ENCODE peak calls at places on chromosomes 6 and 20, in ten cellular contexts. K is endothelial cell, N is GM20000, P is progenitor cell of endocrine pancreas, O is OCI-LY7, Z is GM12865, H is mucosa of descending colon, G is dorsolateral prefrontal cortex, C is HFF-Myc, B is cardiac fibroblast. R is an unnamed sample.

GRCh38 chr20:9068896-9069663 is at the start of gene PLCB4:
- DNase-seq in K (peak), N (no peak), P (peak), O (no peak), Z (no peak), H (peak), G (peak), C (no peak), B (peak), R (peak)

GRCh38 chr20:23146111-23146640 is 60.1 kb upstream of the CD93 start:
- DNase-seq in K (no peak), N (no peak), P (no peak), O (no peak), Z (no peak), H (no peak), G (no peak), C (no peak), B (no peak), R (no peak)

GRCh38 chr6:24720131-24720603 is 1.2 kb upstream of the C6orf62 start:
- DNase-seq in K (peak), N (peak), P (peak), O (peak), Z (peak), H (peak), G (peak), C (no peak), B (peak), R (peak)

GRCh38 chr6:34981951-34982350 is 92.9 kb downstream of the ANKS1A start:
- DNase-seq in K (no peak), N (no peak), P (no peak), O (no peak), Z (no peak), H (no peak), G (no peak), C (no peak), B (peak), R (no peak)

GRCh38 chr6:5529733-5530132 is 268.4 kb downstream of the FARS2 start:
- DNase-seq in K (no peak), N (no peak), P (no peak), O (peak), Z (no peak), H (no peak), G (no peak), C (no peak), B (peak), R (no peak)

GRCh38 chr20:60365063-60365640 is 406.9 kb downstream of the CDH26 start:
- DNase-seq in K (peak), N (no peak), P (no peak), O (peak), Z (no peak), H (no peak), G (no peak), C (no peak), B (no peak), R (peak)

GRCh38 chr6:158639056-158639455 is 5.5 kb downstream of the DYNLT1 start:
- DNase-seq in K (no peak), N (no peak), P (no peak), O (no peak), Z (no peak), H (peak), G (no peak), C (no peak), B (no peak), R (no peak)

GRCh38 chr20:23205656-23206055 is 119.5 kb upstream of the CD93 start:
- DNase-seq in K (peak), N (no peak), P (no peak), O (no peak), Z (no peak), H (peak), G (peak), C (no peak), B (peak), R (no peak)

GRCh38 chr20:53621482-53622246 is 28.0 kb upstream of the ZNF217 start:
- DNase-seq in K (no peak), N (no peak), P (no peak), O (peak), Z (peak), H (peak), G (no peak), C (peak), B (peak), R (peak)

GRCh38 chr6:109315331-109316129 is 66.7 kb downstream of the CD164 start:
- DNase-seq in K (no peak), N (no peak), P (no peak), O (no peak), Z (no peak), H (no peak), G (peak), C (no peak), B (no peak), R (no peak)

GRCh38 chr6:2751871-2752270 is 1.1 kb upstream of the MYLK4 start:
- DNase-seq in K (no peak), N (no peak), P (no peak), O (no peak), Z (no peak), H (no peak), G (no peak), C (no peak), B (no peak), R (no peak)

GRCh38 chr6:33840064-33840926 is 36.5 kb upstream of the MLN start:
- DNase-seq in K (no peak), N (peak), P (no peak), O (no peak), Z (peak), H (no peak), G (no peak), C (peak), B (peak), R (peak)

GRCh38 chr6:100283288-100283687 is 181.4 kb downstream of the SIM1 start:
- DNase-seq in K (no peak), N (no peak), P (no peak), O (no peak), Z (no peak), H (no peak), G (no peak), C (peak), B (peak), R (peak)

GRCh38 chr20:47337413-47337812 is 19.1 kb downstream of the ZMYND8 start:
- DNase-seq in K (no peak), N (no peak), P (no peak), O (no peak), Z (no peak), H (no peak), G (no peak), C (no peak), B (no peak), R (no peak)

GRCh38 chr6:126797981-126798380 is 320.5 kb upstream of the RSPO3 start:
- DNase-seq in K (no peak), N (no peak), P (no peak), O (no peak), Z (no peak), H (no peak), G (no peak), C (no peak), B (peak), R (no peak)

GRCh38 chr6:101396552-101397173 is 3.2 kb downstream of the GRIK2 start:
- DNase-seq in K (peak), N (peak), P (peak), O (peak), Z (peak), H (no peak), G (no peak), C (peak), B (peak), R (peak)

GRCh38 chr6:122491915-122492537 is 20.4 kb upstream of the SERINC1 start:
- DNase-seq in K (peak), N (peak), P (no peak), O (peak), Z (peak), H (no peak), G (peak), C (peak), B (peak), R (peak)

GRCh38 chr6:158660331-158660730 is 10.5 kb downstream of the SYTL3 start:
- DNase-seq in K (no peak), N (peak), P (no peak), O (peak), Z (peak), H (peak), G (no peak), C (no peak), B (no peak), R (peak)

GRCh38 chr6:170034294-170034693 is 256.6 kb downstream of the DLL1 start:
- DNase-seq in K (no peak), N (no peak), P (no peak), O (no peak), Z (no peak), H (peak), G (peak), C (no peak), B (no peak), R (no peak)

GRCh38 chr6:122008105-122009100 is 391.0 kb upstream of the HSF2 start:
- DNase-seq in K (no peak), N (no peak), P (no peak), O (no peak), Z (no peak), H (no peak), G (no peak), C (no peak), B (peak), R (no peak)

GRCh38 chr20:36585410-36586125 is 12.2 kb downstream of the TGIF2 start:
- DNase-seq in K (no peak), N (no peak), P (no peak), O (no peak), Z (no peak), H (no peak), G (no peak), C (no peak), B (peak), R (peak)

GRCh38 chr20:574297-574942 is 30.8 kb upstream of the CSNK2A1 start:
- DNase-seq in K (peak), N (no peak), P (no peak), O (no peak), Z (no peak), H (no peak), G (no peak), C (no peak), B (no peak), R (no peak)

GRCh38 chr6:73129653-73130443 is 95.4 kb downstream of the KHDC1L start:
- DNase-seq in K (peak), N (peak), P (peak), O (peak), Z (peak), H (peak), G (peak), C (peak), B (peak), R (peak)

GRCh38 chr20:62014488-62014775 is 51.2 kb downstream of the TAF4 start:
- DNase-seq in K (no peak), N (no peak), P (no peak), O (no peak), Z (no peak), H (no peak), G (no peak), C (no peak), B (no peak), R (no peak)

GRCh38 chr20:4814696-4815252 is 93.1 kb downstream of the PRND start:
- DNase-seq in K (no peak), N (peak), P (no peak), O (peak), Z (peak), H (peak), G (no peak), C (no peak), B (no peak), R (no peak)

GRCh38 chr6:84774174-84775158 is 10.1 kb upstream of the TBX18 start:
- DNase-seq in K (peak), N (peak), P (peak), O (no peak), Z (no peak), H (peak), G (no peak), C (no peak), B (peak), R (no peak)

GRCh38 chr6:31900917-31901414 is 920 bp downstream of the ZBTB12 start:
- DNase-seq in K (no peak), N (no peak), P (no peak), O (no peak), Z (no peak), H (peak), G (no peak), C (no peak), B (no peak), R (no peak)

GRCh38 chr6:170363255-170363654 is 56.7 kb downstream of the FAM120B start:
- DNase-seq in K (no peak), N (no peak), P (no peak), O (no peak), Z (no peak), H (no peak), G (no peak), C (no peak), B (no peak), R (no peak)

GRCh38 chr6:126252154-126252553 is 87.8 kb upstream of the CENPW start:
- DNase-seq in K (no peak), N (no peak), P (no peak), O (no peak), Z (no peak), H (no peak), G (no peak), C (no peak), B (no peak), R (no peak)

GRCh38 chr6:77536701-77537100 is 73.4 kb upstream of the HTR1B start:
- DNase-seq in K (no peak), N (no peak), P (no peak), O (no peak), Z (no peak), H (no peak), G (no peak), C (no peak), B (no peak), R (no peak)

GRCh38 chr20:46119028-46119546 is 973 bp downstream of the CD40 start:
- DNase-seq in K (no peak), N (peak), P (no peak), O (peak), Z (peak), H (no peak), G (no peak), C (no peak), B (no peak), R (no peak)

GRCh38 chr6:125104425-125104824 is 49.1 kb upstream of the TPD52L1 start:
- DNase-seq in K (no peak), N (no peak), P (no peak), O (no peak), Z (no peak), H (no peak), G (no peak), C (peak), B (peak), R (no peak)

GRCh38 chr6:22637781-22638180 is 68.4 kb downstream of the HDGFL1 start:
- DNase-seq in K (no peak), N (no peak), P (no peak), O (no peak), Z (no peak), H (no peak), G (no peak), C (no peak), B (no peak), R (no peak)

GRCh38 chr20:7178004-7178403 is 410.5 kb downstream of the BMP2 start:
- DNase-seq in K (no peak), N (no peak), P (no peak), O (no peak), Z (no peak), H (no peak), G (no peak), C (no peak), B (no peak), R (no peak)

GRCh38 chr6:156798091-156798735 is 21.0 kb downstream of the ARID1B start:
- DNase-seq in K (no peak), N (no peak), P (no peak), O (no peak), Z (no peak), H (no peak), G (no peak), C (no peak), B (no peak), R (no peak)

GRCh38 chr20:59777321-59777705 is 156.1 kb downstream of the SYCP2 start:
- DNase-seq in K (no peak), N (no peak), P (no peak), O (no peak), Z (no peak), H (no peak), G (no peak), C (no peak), B (no peak), R (no peak)

GRCh38 chr20:50624351-50625016 is 66.9 kb downstream of the RIPOR3 start:
- DNase-seq in K (no peak), N (no peak), P (no peak), O (peak), Z (no peak), H (no peak), G (no peak), C (no peak), B (no peak), R (peak)

GRCh38 chr20:50627747-50628146 is 63.6 kb downstream of the RIPOR3 start:
- DNase-seq in K (no peak), N (no peak), P (no peak), O (no peak), Z (no peak), H (no peak), G (no peak), C (no peak), B (no peak), R (no peak)

GRCh38 chr20:50628326-50628725 is 63.0 kb downstream of the RIPOR3 start:
- DNase-seq in K (no peak), N (no peak), P (no peak), O (peak), Z (no peak), H (no peak), G (no peak), C (no peak), B (no peak), R (no peak)

GRCh38 chr20:50628853-50629674 is 62.3 kb downstream of the RIPOR3 start:
- DNase-seq in K (no peak), N (no peak), P (no peak), O (no peak), Z (no peak), H (no peak), G (no peak), C (no peak), B (no peak), R (no peak)

GRCh38 chr20:50625986-50626677 is 65.2 kb downstream of the RIPOR3 start:
- DNase-seq in K (peak), N (no peak), P (no peak), O (peak), Z (peak), H (no peak), G (no peak), C (no peak), B (peak), R (peak)
- TF ChIP-seq CTCF in K (peak), N (peak), P (peak), O (peak), Z (peak), H (no peak), G (peak), C (peak), B (peak), R (peak)

GRCh38 chr6:15774011-15774410 is 111.2 kb upstream of the DTNBP1 start:
- DNase-seq in K (no peak), N (no peak), P (no peak), O (no peak), Z (peak), H (no peak), G (no peak), C (no peak), B (no peak), R (no peak)

GRCh38 chr6:15775076-15775634 is 112.3 kb upstream of the DTNBP1 start:
- DNase-seq in K (no peak), N (no peak), P (no peak), O (no peak), Z (peak), H (no peak), G (no peak), C (no peak), B (no peak), R (no peak)

GRCh38 chr6:15775741-15776140 is 112.9 kb upstream of the DTNBP1 start:
- DNase-seq in K (no peak), N (no peak), P (no peak), O (no peak), Z (no peak), H (no peak), G (no peak), C (no peak), B (peak), R (no peak)

GRCh38 chr6:15769471-15770088 is 106.8 kb upstream of the DTNBP1 start:
- DNase-seq in K (no peak), N (no peak), P (no peak), O (no peak), Z (no peak), H (no peak), G (no peak), C (no peak), B (no peak), R (peak)

DNA sequence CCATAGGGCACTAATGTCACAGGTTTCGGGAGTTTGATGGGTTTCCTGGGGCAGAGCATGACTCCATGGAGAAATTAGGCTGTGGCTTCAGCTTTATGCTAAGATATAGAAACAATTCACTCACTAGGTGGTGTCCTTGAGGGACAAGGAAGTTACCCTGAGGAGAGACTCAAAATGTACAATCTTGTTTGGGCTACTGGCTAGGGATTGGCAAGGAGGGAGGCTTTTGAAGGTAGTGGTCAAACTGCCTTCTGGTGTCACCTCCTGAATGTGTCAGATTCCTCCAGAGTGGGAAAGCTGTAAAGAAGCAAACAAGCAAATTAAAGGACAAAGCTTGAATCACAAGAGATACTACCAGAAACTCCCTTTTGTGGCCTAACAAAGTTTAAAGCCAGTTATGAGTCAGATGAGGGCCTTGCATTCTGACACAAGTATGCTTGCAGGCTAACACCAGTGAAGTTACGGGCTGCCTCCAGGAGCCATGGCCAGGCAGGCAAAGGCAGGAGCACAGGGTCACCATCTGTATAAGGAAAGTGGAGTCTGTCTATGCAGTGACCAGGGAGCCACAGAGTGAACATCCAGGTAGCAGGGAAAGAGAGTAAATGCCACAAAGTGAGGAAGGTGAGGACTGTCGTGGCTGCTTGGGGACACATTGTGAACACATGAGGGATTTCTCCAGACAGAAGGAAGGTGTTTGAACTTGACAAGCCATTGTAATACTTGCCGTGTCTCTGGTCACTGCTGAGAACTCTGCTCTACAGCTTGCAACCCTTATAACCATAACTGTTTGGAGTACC is 107.7 kb upstream of the DTNBP1 start:
- DNase-seq in K (no peak), N (peak), P (no peak), O (peak), Z (peak), H (no peak), G (no peak), C (no peak), B (peak), R (no peak)
- TF ChIP-seq CTCF in K (no peak), N (no peak), P (no peak), O (no peak), Z (peak), H (no peak), G (no peak), C (no peak), B (no peak), R (no peak)

GRCh38 chr20:57243480-57244220 is 22.8 kb downstream of the BMP7 start:
- DNase-seq in K (no peak), N (no peak), P (no peak), O (no peak), Z (no peak), H (no peak), G (no peak), C (no peak), B (no peak), R (peak)
- TF ChIP-seq CTCF in K (no peak), N (no peak), P (no peak), O (no peak), Z (no peak), H (no peak), G (no peak), C (no peak), B (no peak), R (no peak)

DNA sequence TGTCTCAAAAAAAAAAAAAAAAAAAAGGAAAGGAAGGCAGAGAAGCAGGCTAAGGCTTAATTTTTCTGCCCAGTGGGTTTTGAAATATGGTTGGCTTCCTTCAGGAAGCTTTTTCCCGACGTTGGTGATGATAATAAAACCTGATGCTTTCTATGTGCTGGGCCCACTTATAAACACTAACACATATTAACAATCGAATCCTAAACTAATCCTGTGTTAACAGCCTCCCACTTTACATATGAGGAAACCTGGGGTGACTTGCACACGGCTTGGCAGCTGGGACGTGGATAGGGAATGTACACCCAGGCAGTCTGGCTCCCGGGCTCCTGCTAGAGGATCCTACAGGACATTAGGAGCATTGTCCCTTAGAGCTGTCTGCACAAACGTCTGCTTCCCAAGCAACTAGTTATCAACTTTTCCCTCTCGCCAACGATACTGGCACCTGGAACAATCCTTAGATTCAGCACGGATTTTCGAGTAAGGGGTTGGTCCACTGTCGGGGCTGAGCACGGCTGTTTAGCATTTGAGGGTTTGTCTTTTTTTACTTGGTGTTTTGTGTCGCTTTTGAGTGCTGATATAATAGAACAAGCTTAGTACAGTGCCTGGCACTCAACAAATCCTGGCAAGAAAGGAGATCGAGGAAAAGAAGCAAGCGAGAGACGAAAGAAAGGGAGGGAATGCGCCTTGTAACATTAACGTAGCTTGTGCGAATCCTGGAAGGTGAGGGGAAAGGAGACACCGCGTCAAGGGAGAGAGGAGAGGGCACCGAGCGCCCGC is 622 bp upstream of the KIZ start:
- DNase-seq in K (peak), N (peak), P (peak), O (no peak), Z (no peak), H (peak), G (peak), C (peak), B (peak), R (peak)
- TF ChIP-seq CTCF in K (no peak), N (no peak), P (no peak), O (no peak), Z (no peak), H (no peak), G (no peak), C (no peak), B (peak), R (no peak)